ENCODE peak calls at places on chromosomes 16 and 17, in five cellular contexts. H, N, O, G and K are unnamed samples.

GRCh38 chr17:30717290-30718098 is 107.0 kb downstream of the CRLF3 start:
- DNase-seq in H (no peak), N (no peak), G (no peak), O (no peak), K (no peak)

GRCh38 chr16:81600275-81600674 is 155.7 kb downstream of the CMIP start:
- DNase-seq in N (peak; percentile 71), O (no peak), H (peak; percentile 73), G (no peak), K (no peak)

GRCh38 chr17:79843475-79843916 is 4.3 kb upstream of the CBX4 start:
- DNase-seq in O (no peak), N (no peak), H (no peak), G (no peak), K (no peak)

GRCh38 chr17:48961516-48962233 is 6.7 kb downstream of the GIP start:
- DNase-seq in O (no peak), H (peak; percentile 52), N (peak; percentile 38), G (no peak), K (no peak)

GRCh38 chr17:2120550-2121335 is 65.8 kb downstream of the HIC1 start:
- DNase-seq in N (no peak), H (peak; percentile 57), O (no peak), G (no peak), K (no peak)

GRCh38 chr17:45265823-45266222 is 3.9 kb upstream of the SPATA32 start:
- DNase-seq in H (peak; percentile 65), G (no peak), O (no peak), N (peak; percentile 37), K (no peak)

GRCh38 chr16:57383276-57384247 is 11.3 kb downstream of the CX3CL1 start:
- DNase-seq in H (peak; percentile 39), O (no peak), G (no peak), N (no peak), K (no peak)

GRCh38 chr16:31110106-31111034 is 2.2 kb downstream of the BCKDK start:
- DNase-seq in N (no peak), H (no peak), O (no peak), G (no peak), K (no peak)

GRCh38 chr16:35492225-35492624 is 2032.8 kb downstream of the TP53TG3F start:
- DNase-seq in N (no peak), G (no peak), O (no peak), H (no peak), K (no peak)

GRCh38 chr17:50837980-50838954 is 2.9 kb downstream of the WFIKKN2 start:
- DNase-seq in H (no peak), G (no peak), O (no peak), N (no peak), K (peak; percentile 60)

GRCh38 chr17:62847426-62847825 is 39.3 kb upstream of the MARCHF10 start:
- DNase-seq in O (no peak), N (no peak), H (no peak), G (no peak), K (peak; percentile 9)